ENCODE peak calls at places on chromosomes 2 and 18, in six cellular contexts. I is tibial artery, J is fibroblast of mammary gland, G is lower lobe of right lung, N is tibial nerve, R is prostate gland. H is an unnamed sample.

GRCh38 chr2:9201185-9201891 is 5.3 kb upstream of the ASAP2 start:
- DNase-seq in N (no peak), J (peak; percentile 79), R (no peak), I (no peak), G (no peak), H (peak; percentile 57)

GRCh38 chr18:24271381-24272331 is 126.0 kb downstream of the OSBPL1A start:
- DNase-seq in J (peak; percentile 69), I (peak; percentile 67), R (peak; percentile 68), G (peak; percentile 90), N (peak; percentile 33), H (peak; percentile 66)

GRCh38 chr2:173831312-173832229 is 133.6 kb downstream of the SP3 start:
- DNase-seq in R (no peak), N (peak; percentile 61), G (peak; percentile 46), I (peak; percentile 59), J (peak; percentile 89), H (no peak)

GRCh38 chr2:104473568-104473967 is 380.3 kb upstream of the POU3F3 start:
- DNase-seq in N (no peak), J (no peak), R (no peak), I (no peak), G (no peak), H (no peak)

GRCh38 chr2:158457826-158458616 is 1.3 kb downstream of the PKP4 start:
- DNase-seq in J (peak; percentile 20), G (peak; percentile 89), N (peak; percentile 24), I (peak; percentile 45), R (peak; percentile 76), H (peak; percentile 69)

GRCh38 chr2:149180226-149180875 is 141.9 kb downstream of the LYPD6B start:
- DNase-seq in R (no peak), I (no peak), G (no peak), J (no peak), N (no peak), H (no peak)

GRCh38 chr18:48293954-48294893 is 115.0 kb downstream of the ZBTB7C start:
- DNase-seq in J (no peak), N (no peak), R (no peak), I (no peak), G (no peak), H (peak; percentile 54)

GRCh38 chr18:35616664-35617423 is 35.3 kb downstream of the GALNT1 start:
- DNase-seq in G (peak; percentile 67), R (no peak), J (peak; percentile 82), N (peak; percentile 10), I (peak; percentile 28), H (no peak)

GRCh38 chr2:229921101-229921891 is 513 bp downstream of the TRIP12 start:
- DNase-seq in J (peak; percentile 57), G (peak; percentile 84), I (peak; percentile 71), N (peak; percentile 51), R (peak; percentile 50), H (peak; percentile 71)

GRCh38 chr2:148132400-148132799 is 111.5 kb downstream of the MBD5 start:
- DNase-seq in I (no peak), R (no peak), N (no peak), G (no peak), J (peak; percentile 69), H (no peak)

GRCh38 chr2:204260906-204261305 is 284.4 kb upstream of the PARD3B start:
- DNase-seq in N (no peak), G (no peak), J (no peak), R (no peak), I (no peak), H (no peak)

GRCh38 chr2:26989156-26989555 is 18.7 kb downstream of the MAPRE3 start:
- DNase-seq in J (peak; percentile 65), G (no peak), R (no peak), I (no peak), N (no peak), H (no peak)

GRCh38 chr2:183723278-183723677 is 599.0 kb downstream of the NUP35 start:
- DNase-seq in G (no peak), R (no peak), J (no peak), N (no peak), I (no peak), H (no peak)

GRCh38 chr2:138846216-138846821 is 66.1 kb upstream of the NXPH2 start:
- DNase-seq in G (no peak), R (no peak), N (no peak), I (no peak), J (peak; percentile 29), H (no peak)

GRCh38 chr18:7169601-7170000 is 52.0 kb upstream of the LAMA1 start:
- DNase-seq in I (no peak), N (no peak), G (no peak), R (no peak), J (no peak), H (peak; percentile 30)

GRCh38 chr18:7165846-7166393 is 48.3 kb upstream of the LAMA1 start:
- DNase-seq in N (no peak), I (no peak), J (no peak), R (no peak), G (no peak), H (no peak)

GRCh38 chr18:7168408-7168807 is 50.8 kb upstream of the LAMA1 start:
- DNase-seq in J (no peak), I (no peak), G (no peak), N (no peak), R (no peak), H (no peak)

GRCh38 chr18:7170292-7170691 is 52.7 kb upstream of the LAMA1 start:
- DNase-seq in G (no peak), I (no peak), N (no peak), J (no peak), R (no peak), H (peak; percentile 50)

DNA sequence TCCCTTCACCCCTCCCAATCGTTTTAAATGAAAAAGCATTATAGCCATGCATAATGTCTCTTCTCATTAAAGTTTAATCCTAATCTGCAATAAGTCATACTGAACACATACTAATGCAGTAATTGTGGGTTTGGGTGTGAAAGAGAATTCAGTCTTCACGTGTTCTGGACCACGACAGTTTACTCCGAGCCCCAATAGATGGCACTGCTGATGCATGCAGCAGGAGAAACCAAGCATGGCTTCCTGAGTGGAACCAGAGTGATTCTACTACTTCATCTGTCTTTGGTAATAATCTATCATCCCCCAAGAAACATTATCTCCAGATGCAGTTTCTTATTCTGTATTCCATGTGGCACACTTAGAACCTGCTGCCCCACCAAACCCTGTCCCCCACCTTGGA is 47.0 kb upstream of the LAMA1 start:
- DNase-seq in J (peak; percentile 53), I (no peak), G (no peak), R (no peak), N (no peak), H (peak; percentile 26)
- TF ChIP-seq CTCF in J (peak; percentile 55), I (no peak), G (peak; percentile 33), R (no peak), N (peak; percentile 24), H (no peak)

GRCh38 chr2:150465703-150466569 is 21.5 kb downstream of the RND3 start:
- DNase-seq in I (no peak), J (peak; percentile 9), G (no peak), N (no peak), R (no peak), H (no peak)

GRCh38 chr2:150469706-150470105 is 17.8 kb downstream of the RND3 start:
- DNase-seq in G (no peak), J (no peak), I (no peak), R (no peak), N (no peak), H (no peak)

GRCh38 chr2:150466770-150467640 is 20.5 kb downstream of the RND3 start:
- DNase-seq in R (no peak), J (peak; percentile 87), I (no peak), G (no peak), N (no peak), H (no peak)

GRCh38 chr2:150468350-150468960 is 19.0 kb downstream of the RND3 start:
- DNase-seq in G (no peak), I (no peak), R (no peak), J (no peak), N (no peak), H (no peak)

DNA sequence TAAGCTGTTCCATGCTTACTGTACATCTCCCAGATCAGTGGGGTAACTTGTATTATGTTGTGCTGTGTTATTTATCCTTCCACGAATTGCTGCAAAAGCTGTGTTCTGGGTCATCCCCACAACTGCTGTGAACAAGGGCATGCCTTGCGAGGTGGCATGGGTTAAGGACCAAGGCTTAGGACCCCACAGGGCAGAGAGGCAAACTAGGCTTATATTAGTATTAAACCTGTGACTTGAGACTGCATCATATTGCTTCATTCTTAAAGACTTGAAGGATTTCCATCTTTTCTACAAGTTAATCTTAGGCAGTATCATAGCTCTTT is 19.9 kb downstream of the RND3 start:
- DNase-seq in G (no peak), R (no peak), J (no peak), I (no peak), N (no peak), H (no peak)
- H3K4me3 ChIP-seq in G (no peak overlapping the region), R (no peak overlapping the region), J (no peak overlapping the region), I (no peak overlapping the region), N (no peak overlapping the region), H (no peak overlapping the region)

GRCh38 chr2:130766037-130766436 is 10.7 kb downstream of the AMER3 start:
- DNase-seq in N (no peak), J (no peak), G (no peak), I (no peak), R (no peak), H (peak; percentile 9)

GRCh38 chr2:130766711-130767407 is 11.5 kb downstream of the AMER3 start:
- DNase-seq in R (no peak), N (no peak), I (no peak), G (no peak), J (no peak), H (peak; percentile 26)

GRCh38 chr2:130765464-130765863 is 10.1 kb downstream of the AMER3 start:
- DNase-seq in G (no peak), J (no peak), N (no peak), R (no peak), I (no peak), H (peak; percentile 23)

GRCh38 chr2:130768191-130768855 is 13.0 kb downstream of the AMER3 start:
- DNase-seq in R (no peak), N (no peak), I (no peak), G (no peak), J (no peak), H (peak; percentile 43)

DNA sequence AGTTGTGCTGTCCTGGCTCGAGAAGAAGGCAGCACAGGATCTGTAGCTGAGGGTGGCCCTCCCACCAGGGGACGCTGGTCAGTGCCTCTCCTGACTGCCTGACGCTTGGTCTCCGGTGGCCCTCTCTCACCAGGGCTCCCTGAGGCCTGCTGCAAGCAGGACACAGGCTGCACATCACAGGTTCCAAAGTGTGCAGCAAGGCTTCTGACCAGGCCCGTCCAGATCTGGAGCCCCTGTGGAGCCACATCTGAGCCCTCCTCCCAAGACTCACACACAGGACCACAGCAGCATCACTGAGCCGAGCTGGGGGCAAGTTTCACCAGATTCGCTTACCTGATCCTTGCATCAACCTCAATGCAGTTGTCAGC is 12.1 kb downstream of the AMER3 start:
- DNase-seq in N (no peak), J (no peak), R (no peak), I (no peak), G (no peak), H (peak; percentile 23)
- TF ChIP-seq CTCF in N (no peak), J (no peak), R (no peak), I (no peak), G (no peak), H (no peak)

DNA sequence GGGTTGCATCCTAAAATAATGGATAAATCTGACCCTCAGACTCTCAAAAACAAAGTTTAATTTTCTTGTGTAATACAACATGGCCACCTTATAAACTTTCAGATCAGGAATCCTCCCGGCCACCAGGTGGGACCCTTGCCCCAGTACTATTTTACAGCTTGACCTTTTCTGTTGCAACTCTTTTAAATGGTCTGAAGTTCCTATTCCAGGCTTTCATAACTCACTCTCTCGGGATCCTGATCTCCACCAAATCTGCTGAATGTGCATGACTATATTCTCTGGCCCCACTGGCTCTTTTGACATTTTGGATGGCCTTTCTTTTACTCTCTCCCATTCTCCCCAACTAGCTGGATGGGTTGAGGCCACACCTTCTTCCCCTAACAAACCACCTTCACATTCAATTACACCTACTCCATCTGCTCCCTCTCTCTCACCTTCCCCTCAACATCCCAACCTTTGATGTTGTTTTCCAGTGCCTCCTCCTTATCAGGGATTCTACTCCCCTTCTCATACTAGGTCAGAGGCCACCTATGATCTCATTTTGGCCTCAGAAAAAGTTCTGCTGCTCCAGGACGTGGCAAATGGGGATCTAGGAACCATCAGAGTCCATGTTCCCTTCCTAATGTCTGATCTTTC is 70.8 kb downstream of the SESTD1 start:
- DNase-seq in I (no peak), R (no peak), N (no peak), G (no peak), J (no peak), H (no peak)
- H3K4me3 ChIP-seq in I (no peak overlapping the region), R (no peak overlapping the region), N (no peak overlapping the region), G (no peak overlapping the region), J (no peak overlapping the region), H (no peak overlapping the region)

H was measured in right atrium auricular region.